ENCODE peak calls at places on chromosomes 6 and 20, in ten cellular contexts. One of them, this sample, is unnamed.

GRCh38 chr20:52852695-52853094 is 119.5 kb upstream of the TSHZ2 start:
- DNase-seq in naive thymus-derived CD8-positive, alpha-beta T cell: no peak
- DNase-seq in mesendoderm: no peak
- DNase-seq in nephron progenitor cell: no peak
- DNase-seq in substantia nigra: no peak
- DNase-seq in non-pigmented ciliary epithelial cell: no peak
- DNase-seq in GM12892: no peak
- DNase-seq in left ventricle myocardium superior: no peak
- DNase-seq in EH: no peak
- DNase-seq in ACHN: no peak
- DNase-seq in this sample: no peak

GRCh38 chr6:129638055-129639019 is 71.6 kb downstream of the ARHGAP18 start:
- DNase-seq in EH: peak
- DNase-seq in GM12892: no peak
- DNase-seq in ACHN: no peak
- DNase-seq in substantia nigra: no peak
- DNase-seq in nephron progenitor cell: no peak
- DNase-seq in naive thymus-derived CD8-positive, alpha-beta T cell: no peak
- DNase-seq in left ventricle myocardium superior: no peak
- DNase-seq in mesendoderm: no peak
- DNase-seq in non-pigmented ciliary epithelial cell: peak
- DNase-seq in this sample: no peak

GRCh38 chr6:146944077-146944476 is 260.1 kb upstream of the STXBP5 start:
- DNase-seq in nephron progenitor cell: no peak
- DNase-seq in naive thymus-derived CD8-positive, alpha-beta T cell: no peak
- DNase-seq in EH: no peak
- DNase-seq in GM12892: no peak
- DNase-seq in ACHN: no peak
- DNase-seq in non-pigmented ciliary epithelial cell: no peak
- DNase-seq in mesendoderm: no peak
- DNase-seq in left ventricle myocardium superior: no peak
- DNase-seq in substantia nigra: no peak
- DNase-seq in this sample: no peak

GRCh38 chr6:33585403-33586107 is 5.5 kb upstream of the BAK1 start:
- DNase-seq in mesendoderm: peak
- DNase-seq in non-pigmented ciliary epithelial cell: no peak
- DNase-seq in EH: peak
- DNase-seq in left ventricle myocardium superior: peak
- DNase-seq in substantia nigra: peak
- DNase-seq in GM12892: peak
- DNase-seq in nephron progenitor cell: peak
- DNase-seq in ACHN: peak
- DNase-seq in naive thymus-derived CD8-positive, alpha-beta T cell: peak
- DNase-seq in this sample: peak

GRCh38 chr6:37699138-37699766 is 1.6 kb upstream of the MDGA1 start:
- DNase-seq in non-pigmented ciliary epithelial cell: no peak
- DNase-seq in mesendoderm: no peak
- DNase-seq in ACHN: no peak
- DNase-seq in substantia nigra: no peak
- DNase-seq in naive thymus-derived CD8-positive, alpha-beta T cell: peak
- DNase-seq in EH: no peak
- DNase-seq in left ventricle myocardium superior: no peak
- DNase-seq in GM12892: no peak
- DNase-seq in nephron progenitor cell: no peak
- DNase-seq in this sample: no peak

GRCh38 chr6:168895102-168895812 is 358.4 kb downstream of the THBS2 start:
- DNase-seq in left ventricle myocardium superior: peak
- DNase-seq in mesendoderm: peak
- DNase-seq in ACHN: peak
- DNase-seq in non-pigmented ciliary epithelial cell: peak
- DNase-seq in substantia nigra: peak
- DNase-seq in nephron progenitor cell: peak
- DNase-seq in GM12892: peak
- DNase-seq in EH: peak
- DNase-seq in naive thymus-derived CD8-positive, alpha-beta T cell: peak
- DNase-seq in this sample: peak

GRCh38 chr20:2261105-2261504 is 34.7 kb upstream of the TGM3 start:
- DNase-seq in mesendoderm: no peak
- DNase-seq in naive thymus-derived CD8-positive, alpha-beta T cell: no peak
- DNase-seq in ACHN: no peak
- DNase-seq in non-pigmented ciliary epithelial cell: no peak
- DNase-seq in GM12892: no peak
- DNase-seq in EH: no peak
- DNase-seq in nephron progenitor cell: no peak
- DNase-seq in substantia nigra: no peak
- DNase-seq in left ventricle myocardium superior: no peak
- DNase-seq in this sample: no peak

GRCh38 chr6:56528412-56528841 is 114.3 kb downstream of the DST start:
- DNase-seq in substantia nigra: no peak
- DNase-seq in nephron progenitor cell: no peak
- DNase-seq in ACHN: no peak
- DNase-seq in EH: peak
- DNase-seq in naive thymus-derived CD8-positive, alpha-beta T cell: no peak
- DNase-seq in mesendoderm: no peak
- DNase-seq in non-pigmented ciliary epithelial cell: peak
- DNase-seq in GM12892: no peak
- DNase-seq in left ventricle myocardium superior: no peak
- DNase-seq in this sample: no peak

GRCh38 chr6:111480988-111481830 is 1.8 kb downstream of the REV3L start:
- DNase-seq in ACHN: no peak
- DNase-seq in GM12892: no peak
- DNase-seq in EH: peak
- DNase-seq in nephron progenitor cell: no peak
- DNase-seq in naive thymus-derived CD8-positive, alpha-beta T cell: no peak
- DNase-seq in substantia nigra: no peak
- DNase-seq in mesendoderm: no peak
- DNase-seq in non-pigmented ciliary epithelial cell: no peak
- DNase-seq in left ventricle myocardium superior: no peak
- DNase-seq in this sample: no peak

GRCh38 chr20:45500022-45500421 is 15.4 kb downstream of the SPINT3 start:
- DNase-seq in ACHN: no peak
- DNase-seq in left ventricle myocardium superior: no peak
- DNase-seq in nephron progenitor cell: no peak
- DNase-seq in GM12892: no peak
- DNase-seq in substantia nigra: no peak
- DNase-seq in non-pigmented ciliary epithelial cell: no peak
- DNase-seq in mesendoderm: no peak
- DNase-seq in naive thymus-derived CD8-positive, alpha-beta T cell: no peak
- DNase-seq in EH: no peak
- DNase-seq in this sample: no peak

GRCh38 chr6:32176476-32177181 is 745 bp upstream of the AGPAT1 start:
- DNase-seq in ACHN: peak
- DNase-seq in nephron progenitor cell: no peak
- DNase-seq in left ventricle myocardium superior: no peak
- DNase-seq in GM12892: no peak
- DNase-seq in mesendoderm: no peak
- DNase-seq in substantia nigra: no peak
- DNase-seq in naive thymus-derived CD8-positive, alpha-beta T cell: no peak
- DNase-seq in non-pigmented ciliary epithelial cell: no peak
- DNase-seq in EH: peak
- DNase-seq in this sample: no peak

This sample was measured in immature natural killer cell.